ENCODE peak calls at places on chromosomes 2 and 18, in six cellular contexts. F is glutamatergic neuron; B is osteocyte; L is stimulated activated CD4-positive, alpha-beta T cell treated with anti-CD3 and anti-CD28 coated beads, Interleukin-2, amount 100 ng/mL, for 48 hours; U is NCI-H2029 treated with DMSO at 0.1 percent for 48 hours; P is NCI-H1092 treated with DMSO at 0.1 percent for 48 hours. N is an unnamed sample.

GRCh38 chr2:225670111-225670974 is 270.8 kb downstream of the NYAP2 start:
- DNase-seq in F (no peak), P (peak), B (no peak), U (no peak), L (no peak), N (peak)

GRCh38 chr2:218397502-218398436 is 1.9 kb upstream of the CTDSP1 start:
- DNase-seq in F (no peak), L (peak), B (no peak), U (peak), P (peak), N (peak)

GRCh38 chr2:39608690-39609457 is 56.8 kb upstream of the TMEM178A start:
- DNase-seq in B (no peak), L (no peak), P (no peak), F (no peak), U (no peak), N (no peak)

GRCh38 chr2:110120171-110121051 is 4.8 kb upstream of the MALL start:
- DNase-seq in B (no peak), F (no peak), P (no peak), L (no peak), U (no peak), N (peak)

GRCh38 chr18:48828713-48829442 is 121.9 kb downstream of the SMAD7 start:
- DNase-seq in L (no peak), B (peak), F (peak), U (no peak), P (peak), N (no peak)

GRCh38 chr18:75365230-75365629 is 62.3 kb downstream of the SMIM21 start:
- DNase-seq in L (no peak), B (peak), U (no peak), P (no peak), F (no peak), N (no peak)

GRCh38 chr2:207256476-207257207 is 90.9 kb upstream of the KLF7 start:
- DNase-seq in B (no peak), F (peak), P (no peak), U (no peak), L (no peak), N (no peak)

GRCh38 chr18:48106976-48107781 is 176.7 kb upstream of the SMAD2 start:
- DNase-seq in P (no peak), U (peak), F (no peak), L (no peak), B (no peak), N (peak)

GRCh38 chr18:2337552-2338141 is 233.7 kb downstream of the METTL4 start:
- DNase-seq in F (peak), U (no peak), B (no peak), P (no peak), L (peak), N (no peak)

GRCh38 chr2:241813806-241814570 is 5.0 kb downstream of the NEU4 start:
- DNase-seq in P (no peak), B (no peak), U (no peak), F (no peak), L (no peak), N (no peak)

GRCh38 chr18:54740146-54740844 is 88.0 kb upstream of the RAB27B start:
- DNase-seq in U (no peak), L (no peak), F (no peak), B (no peak), P (no peak), N (no peak)

GRCh38 chr2:208890486-208890885 is 483.9 kb downstream of the PTH2R start:
- DNase-seq in L (no peak), P (no peak), B (no peak), F (no peak), U (no peak), N (no peak)

GRCh38 chr2:201768918-201769317 is 11.8 kb downstream of the ALS2 start:
- DNase-seq in U (no peak), B (no peak), P (no peak), L (no peak), F (no peak), N (no peak)

GRCh38 chr2:99317156-99317872 is 16.3 kb upstream of the LYG1 start:
- DNase-seq in U (no peak), L (no peak), B (no peak), P (no peak), F (no peak), N (no peak)

GRCh38 chr2:66840321-66841014 is 405.5 kb downstream of the MEIS1 start:
- DNase-seq in B (no peak), U (no peak), P (no peak), F (no peak), L (no peak), N (no peak)

GRCh38 chr18:31876707-31877106 is 66.2 kb downstream of the TRAPPC8 start:
- DNase-seq in P (no peak), L (no peak), U (no peak), F (no peak), B (no peak), N (no peak)

N was measured in LNCaP clone FGC.